ENCODE peak calls at places on chromosome 3, in six cellular contexts. One of them, this sample, is unnamed. For H3K4me1 and H3K36me3, the result is how much of the 10 kb centered on the place peaks cover.

GRCh38 chr3:160403028-160403545 is 3.6 kb downstream of the SMC4 start:
- DNase-seq in heart right ventricle: no peak
- DNase-seq in thoracic aorta: no peak
- DNase-seq in neuronal stem cell: no peak
- DNase-seq in heart left ventricle: no peak
- DNase-seq in psoas muscle: no peak
- DNase-seq in this sample: no peak

GRCh38 chr3:11186771-11187170 is 32.5 kb downstream of the HRH1 start:
- DNase-seq in thoracic aorta: no peak
- DNase-seq in heart right ventricle: no peak
- DNase-seq in heart left ventricle: no peak
- DNase-seq in neuronal stem cell: no peak
- DNase-seq in psoas muscle: no peak
- DNase-seq in this sample: no peak

GRCh38 chr3:49906004-49906860 is 2.6 kb upstream of the MST1R start:
- DNase-seq in thoracic aorta: no peak
- DNase-seq in psoas muscle: peak
- DNase-seq in neuronal stem cell: no peak
- DNase-seq in heart left ventricle: peak
- DNase-seq in heart right ventricle: peak
- DNase-seq in this sample: peak

GRCh38 chr3:109647985-109648384 is 310.6 kb upstream of the DPPA4 start:
- DNase-seq in thoracic aorta: no peak
- DNase-seq in heart right ventricle: no peak
- DNase-seq in psoas muscle: no peak
- DNase-seq in heart left ventricle: no peak
- DNase-seq in neuronal stem cell: no peak
- DNase-seq in this sample: no peak

GRCh38 chr3:186669378-186670084 is 3.7 kb downstream of the HRG start:
- DNase-seq in neuronal stem cell: no peak
- DNase-seq in heart right ventricle: no peak
- DNase-seq in heart left ventricle: no peak
- DNase-seq in psoas muscle: no peak
- DNase-seq in thoracic aorta: no peak
- DNase-seq in this sample: no peak

GRCh38 chr3:59535791-59536221 is 486.0 kb upstream of the CFAP20DC start:
- DNase-seq in neuronal stem cell: no peak
- DNase-seq in heart left ventricle: no peak
- DNase-seq in psoas muscle: no peak
- DNase-seq in heart right ventricle: no peak
- DNase-seq in thoracic aorta: no peak
- DNase-seq in this sample: no peak

GRCh38 chr3:187770224-187770623 is 25.0 kb upstream of the BCL6 start:
- DNase-seq in psoas muscle: no peak
- DNase-seq in heart left ventricle: no peak
- DNase-seq in heart right ventricle: no peak
- DNase-seq in thoracic aorta: no peak
- DNase-seq in neuronal stem cell: no peak
- DNase-seq in this sample: no peak

GRCh38 chr3:64533565-64534317 is 154.1 kb downstream of the ADAMTS9 start:
- DNase-seq in heart right ventricle: peak
- DNase-seq in thoracic aorta: peak
- DNase-seq in neuronal stem cell: peak
- DNase-seq in psoas muscle: peak
- DNase-seq in heart left ventricle: peak
- DNase-seq in this sample: peak

GRCh38 chr3:132981746-132982145 is 56.4 kb upstream of the TMEM108 start:
- DNase-seq in heart right ventricle: no peak
- DNase-seq in thoracic aorta: no peak
- DNase-seq in psoas muscle: no peak
- DNase-seq in heart left ventricle: no peak
- DNase-seq in neuronal stem cell: no peak
- DNase-seq in this sample: no peak

GRCh38 chr3:172142074-172143059 is 103.0 kb downstream of the FNDC3B start:
- DNase-seq in heart left ventricle: no peak
- DNase-seq in thoracic aorta: no peak
- DNase-seq in heart right ventricle: no peak
- DNase-seq in psoas muscle: no peak
- DNase-seq in neuronal stem cell: no peak
- DNase-seq in this sample: peak

GRCh38 chr3:35624698-35625097 is 14.6 kb upstream of the ARPP21 start:
- DNase-seq in neuronal stem cell: no peak
- DNase-seq in thoracic aorta: no peak
- DNase-seq in psoas muscle: no peak
- DNase-seq in heart left ventricle: no peak
- DNase-seq in heart right ventricle: no peak
- DNase-seq in this sample: no peak

GRCh38 chr3:129047553-129047839 is 13.1 kb upstream of the GP9 start:
- DNase-seq in thoracic aorta: no peak
- DNase-seq in heart left ventricle: no peak
- DNase-seq in psoas muscle: no peak
- DNase-seq in neuronal stem cell: no peak
- DNase-seq in heart right ventricle: no peak
- DNase-seq in this sample: no peak

DNA sequence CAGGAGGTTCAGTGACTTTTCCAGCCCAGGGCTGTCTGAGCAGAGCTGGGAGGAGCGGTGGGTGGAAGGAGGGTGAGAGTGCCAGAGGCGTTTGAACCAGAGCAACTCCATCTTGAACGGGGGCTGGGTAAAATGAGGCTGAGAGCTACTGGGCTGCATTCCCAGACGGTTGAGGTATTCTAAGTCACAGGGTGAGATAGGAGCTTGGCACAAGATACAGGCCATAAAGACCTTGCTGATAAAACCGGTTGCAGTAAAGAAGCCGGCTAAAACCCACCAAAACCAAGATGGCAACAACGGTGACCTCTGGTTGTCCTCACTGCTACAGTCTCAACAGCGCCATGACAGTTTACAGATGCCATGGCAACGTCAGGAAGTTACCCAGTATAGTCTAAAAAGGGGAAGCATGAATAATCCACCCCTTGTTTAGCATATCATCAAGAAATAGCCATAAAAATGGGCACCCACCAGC is 60.2 kb downstream of the ABTB1 start:
- DNase-seq in psoas muscle: no peak
- DNase-seq in heart left ventricle: no peak
- DNase-seq in neuronal stem cell: no peak
- DNase-seq in thoracic aorta: no peak
- DNase-seq in heart right ventricle: no peak
- DNase-seq in this sample: no peak
- H3K4me1 ChIP-seq in psoas muscle: half or more
- H3K4me1 ChIP-seq in heart left ventricle: half or more
- H3K4me1 ChIP-seq in neuronal stem cell: under half
- H3K4me1 ChIP-seq in thoracic aorta: half or more
- H3K4me1 ChIP-seq in heart right ventricle: half or more
- H3K4me1 ChIP-seq in this sample: under half

DNA sequence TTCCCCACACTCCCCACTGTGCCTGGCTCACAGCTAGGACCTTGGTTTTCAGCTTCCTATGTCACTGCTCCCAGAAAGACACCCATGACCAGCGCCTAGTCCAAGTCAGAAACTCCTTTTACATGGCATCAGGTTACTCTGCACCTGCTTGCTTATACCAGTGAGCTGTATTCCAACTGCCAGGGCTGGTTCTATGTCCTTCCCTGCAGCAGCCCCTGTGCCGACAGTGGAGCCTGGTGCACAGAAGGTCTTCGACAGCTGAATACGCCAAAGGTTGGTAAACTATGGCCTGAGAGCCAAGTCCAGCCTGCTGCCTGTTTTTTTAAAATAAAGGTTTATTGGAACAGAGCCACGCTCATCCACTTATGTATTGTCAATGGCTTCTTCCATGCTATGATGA is 102.5 kb downstream of the IQSEC1 start:
- DNase-seq in heart left ventricle: no peak
- DNase-seq in neuronal stem cell: no peak
- DNase-seq in psoas muscle: no peak
- DNase-seq in thoracic aorta: no peak
- DNase-seq in heart right ventricle: no peak
- DNase-seq in this sample: no peak
- H3K36me3 ChIP-seq in heart left ventricle: under half
- H3K36me3 ChIP-seq in neuronal stem cell: under half
- H3K36me3 ChIP-seq in psoas muscle: under half
- H3K36me3 ChIP-seq in thoracic aorta: under half
- H3K36me3 ChIP-seq in heart right ventricle: under half
- H3K36me3 ChIP-seq in this sample: under half

GRCh38 chr3:69543080-69543429 is 157.2 kb upstream of the FRMD4B start:
- DNase-seq in heart right ventricle: no peak
- DNase-seq in thoracic aorta: no peak
- DNase-seq in heart left ventricle: no peak
- DNase-seq in neuronal stem cell: no peak
- DNase-seq in psoas muscle: no peak
- DNase-seq in this sample: no peak

GRCh38 chr3:69541059-69541471 is 155.2 kb upstream of the FRMD4B start:
- DNase-seq in psoas muscle: no peak
- DNase-seq in heart right ventricle: no peak
- DNase-seq in thoracic aorta: no peak
- DNase-seq in neuronal stem cell: peak
- DNase-seq in heart left ventricle: no peak
- DNase-seq in this sample: peak

GRCh38 chr3:69536306-69537020 is 150.6 kb upstream of the FRMD4B start:
- DNase-seq in thoracic aorta: no peak
- DNase-seq in psoas muscle: no peak
- DNase-seq in heart right ventricle: no peak
- DNase-seq in neuronal stem cell: no peak
- DNase-seq in heart left ventricle: no peak
- DNase-seq in this sample: no peak

GRCh38 chr3:69542265-69543079 is 156.6 kb upstream of the FRMD4B start:
- DNase-seq in heart right ventricle: no peak
- DNase-seq in neuronal stem cell: peak
- DNase-seq in heart left ventricle: peak
- DNase-seq in psoas muscle: peak
- DNase-seq in thoracic aorta: no peak
- DNase-seq in this sample: peak

DNA sequence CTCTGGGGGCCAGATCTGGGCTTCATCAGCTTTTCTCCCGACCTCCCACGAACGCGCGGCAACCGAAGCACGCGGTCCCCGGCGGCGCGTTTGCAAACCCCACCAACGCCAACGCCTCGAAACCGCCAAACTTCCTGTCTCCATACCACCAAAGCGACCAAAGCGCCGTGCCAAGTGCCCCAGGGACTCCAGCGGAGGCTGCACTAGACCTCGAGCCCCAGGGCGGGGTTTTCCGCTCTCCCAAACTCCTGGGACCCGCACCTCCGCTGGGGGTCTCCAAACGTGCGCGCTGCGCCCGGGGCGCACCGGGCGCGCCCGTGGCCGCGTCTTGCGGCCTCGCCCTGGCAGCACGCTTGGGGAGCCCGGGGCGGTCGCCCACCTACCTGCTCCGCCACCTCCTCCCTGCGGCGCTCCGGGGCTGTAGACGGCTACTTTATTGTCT is 156.0 kb upstream of the FRMD4B start:
- DNase-seq in neuronal stem cell: peak
- DNase-seq in psoas muscle: peak
- DNase-seq in thoracic aorta: no peak
- DNase-seq in heart left ventricle: peak
- DNase-seq in heart right ventricle: no peak
- DNase-seq in this sample: peak
- H3K4me3 ChIP-seq in neuronal stem cell: no peak
- H3K4me3 ChIP-seq in psoas muscle: peak
- H3K4me3 ChIP-seq in thoracic aorta: peak
- H3K4me3 ChIP-seq in heart left ventricle: peak
- H3K4me3 ChIP-seq in heart right ventricle: peak
- H3K4me3 ChIP-seq in this sample: peak

GRCh38 chr3:126469479-126469878 is 6.2 kb downstream of the ZXDC start:
- DNase-seq in heart right ventricle: no peak
- DNase-seq in heart left ventricle: no peak
- DNase-seq in thoracic aorta: no peak
- DNase-seq in neuronal stem cell: no peak
- DNase-seq in psoas muscle: no peak
- DNase-seq in this sample: peak

GRCh38 chr3:126473292-126474168 is 2.2 kb downstream of the ZXDC start:
- DNase-seq in neuronal stem cell: no peak
- DNase-seq in thoracic aorta: no peak
- DNase-seq in psoas muscle: no peak
- DNase-seq in heart left ventricle: no peak
- DNase-seq in heart right ventricle: no peak
- DNase-seq in this sample: no peak

GRCh38 chr3:126474498-126475410 is 937 bp downstream of the ZXDC start:
- DNase-seq in neuronal stem cell: peak
- DNase-seq in psoas muscle: peak
- DNase-seq in heart right ventricle: peak
- DNase-seq in thoracic aorta: no peak
- DNase-seq in heart left ventricle: peak
- DNase-seq in this sample: peak

GRCh38 chr3:126475411-126476114 is at the start of gene ZXDC:
- DNase-seq in heart right ventricle: peak
- DNase-seq in thoracic aorta: peak
- DNase-seq in heart left ventricle: peak
- DNase-seq in neuronal stem cell: peak
- DNase-seq in psoas muscle: peak
- DNase-seq in this sample: peak

GRCh38 chr3:126472277-126473006 is 3.2 kb downstream of the ZXDC start:
- DNase-seq in psoas muscle: peak
- DNase-seq in thoracic aorta: peak
- DNase-seq in heart left ventricle: no peak
- DNase-seq in heart right ventricle: no peak
- DNase-seq in neuronal stem cell: no peak
- DNase-seq in this sample: no peak
- H3K4me1 ChIP-seq in psoas muscle: half or more
- H3K4me1 ChIP-seq in thoracic aorta: under half
- H3K4me1 ChIP-seq in heart left ventricle: half or more
- H3K4me1 ChIP-seq in heart right ventricle: under half
- H3K4me1 ChIP-seq in neuronal stem cell: under half
- H3K4me1 ChIP-seq in this sample: under half